ENCODE peak calls at places on chromosomes 5 and 9, in seven cellular contexts. One of them, this sample, is unnamed.

GRCh38 chr9:75664597-75664996 is 225.9 kb upstream of the PCSK5 start:
- DNase-seq in cardiac fibroblast: no peak
- DNase-seq in fibroblast of lung: no peak
- DNase-seq in uterus: no peak
- DNase-seq in choroid plexus epithelial cell: peak; percentile 2
- DNase-seq in BJ: no peak
- DNase-seq in left ventricle myocardium inferior: no peak
- DNase-seq in this sample: no peak

GRCh38 chr5:6489786-6490185 is 41.1 kb downstream of the UBE2QL1 start:
- DNase-seq in BJ: no peak
- DNase-seq in cardiac fibroblast: no peak
- DNase-seq in fibroblast of lung: no peak
- DNase-seq in choroid plexus epithelial cell: no peak
- DNase-seq in uterus: no peak
- DNase-seq in left ventricle myocardium inferior: no peak
- DNase-seq in this sample: no peak

GRCh38 chr5:172303996-172304335 is 20.4 kb upstream of the UBTD2 start:
- DNase-seq in cardiac fibroblast: no peak
- DNase-seq in uterus: no peak
- DNase-seq in fibroblast of lung: no peak
- DNase-seq in BJ: no peak
- DNase-seq in choroid plexus epithelial cell: no peak
- DNase-seq in left ventricle myocardium inferior: no peak
- DNase-seq in this sample: no peak

GRCh38 chr9:131943397-131943796 is 136.3 kb downstream of the MED27 start:
- DNase-seq in left ventricle myocardium inferior: no peak
- DNase-seq in uterus: no peak
- DNase-seq in fibroblast of lung: no peak
- DNase-seq in BJ: no peak
- DNase-seq in cardiac fibroblast: no peak
- DNase-seq in choroid plexus epithelial cell: no peak
- DNase-seq in this sample: no peak

GRCh38 chr5:174827521-174827920 is 103.1 kb downstream of the MSX2 start:
- DNase-seq in choroid plexus epithelial cell: peak; percentile 16
- DNase-seq in fibroblast of lung: peak; percentile 80
- DNase-seq in uterus: no peak
- DNase-seq in left ventricle myocardium inferior: no peak
- DNase-seq in BJ: no peak
- DNase-seq in cardiac fibroblast: peak; percentile 41
- DNase-seq in this sample: peak; percentile 12

GRCh38 chr9:4141201-4141750 is 158.6 kb downstream of the GLIS3 start:
- DNase-seq in choroid plexus epithelial cell: peak; percentile 38
- DNase-seq in uterus: no peak
- DNase-seq in fibroblast of lung: peak; percentile 26
- DNase-seq in left ventricle myocardium inferior: no peak
- DNase-seq in BJ: no peak
- DNase-seq in cardiac fibroblast: no peak
- DNase-seq in this sample: no peak

GRCh38 chr5:129003232-129003631 is 37.9 kb downstream of the SLC27A6 start:
- DNase-seq in cardiac fibroblast: no peak
- DNase-seq in left ventricle myocardium inferior: no peak
- DNase-seq in choroid plexus epithelial cell: no peak
- DNase-seq in fibroblast of lung: no peak
- DNase-seq in uterus: no peak
- DNase-seq in BJ: no peak
- DNase-seq in this sample: no peak

GRCh38 chr9:35870351-35870923 is at the start of gene OR13J1:
- DNase-seq in left ventricle myocardium inferior: no peak
- DNase-seq in choroid plexus epithelial cell: no peak
- DNase-seq in BJ: no peak
- DNase-seq in uterus: no peak
- DNase-seq in cardiac fibroblast: no peak
- DNase-seq in fibroblast of lung: no peak
- DNase-seq in this sample: no peak

GRCh38 chr9:38057416-38058195 is 11.4 kb downstream of the SHB start:
- DNase-seq in uterus: no peak
- DNase-seq in cardiac fibroblast: no peak
- DNase-seq in fibroblast of lung: no peak
- DNase-seq in choroid plexus epithelial cell: no peak
- DNase-seq in BJ: no peak
- DNase-seq in left ventricle myocardium inferior: peak; percentile 46
- DNase-seq in this sample: no peak

GRCh38 chr5:145484195-145484594 is 350.9 kb downstream of the PRELID2 start:
- DNase-seq in BJ: no peak
- DNase-seq in uterus: no peak
- DNase-seq in choroid plexus epithelial cell: peak; percentile 78
- DNase-seq in cardiac fibroblast: peak; percentile 89
- DNase-seq in left ventricle myocardium inferior: no peak
- DNase-seq in fibroblast of lung: peak; percentile 86
- DNase-seq in this sample: peak; percentile 38

GRCh38 chr9:101209670-101210069 is 175.1 kb downstream of the BAAT start:
- DNase-seq in fibroblast of lung: no peak
- DNase-seq in uterus: no peak
- DNase-seq in cardiac fibroblast: no peak
- DNase-seq in choroid plexus epithelial cell: no peak
- DNase-seq in BJ: no peak
- DNase-seq in left ventricle myocardium inferior: no peak
- DNase-seq in this sample: no peak

GRCh38 chr5:82351754-82352145 is 73.6 kb upstream of the RPS23 start:
- DNase-seq in fibroblast of lung: peak; percentile 90
- DNase-seq in cardiac fibroblast: peak; percentile 94
- DNase-seq in choroid plexus epithelial cell: peak; percentile 93
- DNase-seq in left ventricle myocardium inferior: no peak
- DNase-seq in uterus: no peak
- DNase-seq in BJ: no peak
- DNase-seq in this sample: no peak

GRCh38 chr9:36317766-36318165 is 59.5 kb upstream of the GNE start:
- DNase-seq in uterus: no peak
- DNase-seq in cardiac fibroblast: no peak
- DNase-seq in choroid plexus epithelial cell: no peak
- DNase-seq in fibroblast of lung: no peak
- DNase-seq in left ventricle myocardium inferior: peak; percentile 19
- DNase-seq in BJ: no peak
- DNase-seq in this sample: no peak

GRCh38 chr5:172264814-172265213 is 18.8 kb downstream of the UBTD2 start:
- DNase-seq in BJ: no peak
- DNase-seq in fibroblast of lung: no peak
- DNase-seq in uterus: no peak
- DNase-seq in left ventricle myocardium inferior: no peak
- DNase-seq in cardiac fibroblast: no peak
- DNase-seq in choroid plexus epithelial cell: no peak
- DNase-seq in this sample: no peak

GRCh38 chr9:96177719-96178028 is 124.3 kb downstream of the HSD17B3 start:
- DNase-seq in BJ: no peak
- DNase-seq in uterus: no peak
- DNase-seq in fibroblast of lung: no peak
- DNase-seq in choroid plexus epithelial cell: no peak
- DNase-seq in cardiac fibroblast: no peak
- DNase-seq in left ventricle myocardium inferior: no peak
- DNase-seq in this sample: no peak

GRCh38 chr5:122896598-122897282 is 51.3 kb downstream of the SNX24 start:
- DNase-seq in cardiac fibroblast: peak; percentile 56
- DNase-seq in BJ: no peak
- DNase-seq in left ventricle myocardium inferior: no peak
- DNase-seq in uterus: no peak
- DNase-seq in fibroblast of lung: peak; percentile 87
- DNase-seq in choroid plexus epithelial cell: peak; percentile 65
- DNase-seq in this sample: no peak
- TF ChIP-seq CTCF in cardiac fibroblast: peak; percentile 49
- TF ChIP-seq CTCF in BJ: peak; percentile 55
- TF ChIP-seq CTCF in left ventricle myocardium inferior: peak; percentile 77
- TF ChIP-seq CTCF in uterus: peak; percentile 47
- TF ChIP-seq CTCF in fibroblast of lung: peak; percentile 32
- TF ChIP-seq CTCF in choroid plexus epithelial cell: peak; percentile 65
- TF ChIP-seq CTCF in this sample: peak; percentile 49

GRCh38 chr5:38846379-38846967 is 661 bp downstream of the OSMR start:
- DNase-seq in BJ: no peak
- DNase-seq in uterus: no peak
- DNase-seq in choroid plexus epithelial cell: peak; percentile 31
- DNase-seq in fibroblast of lung: peak; percentile 37
- DNase-seq in cardiac fibroblast: no peak
- DNase-seq in left ventricle myocardium inferior: no peak
- DNase-seq in this sample: no peak

GRCh38 chr5:38843665-38844064 is 2.1 kb upstream of the OSMR start:
- DNase-seq in cardiac fibroblast: no peak
- DNase-seq in left ventricle myocardium inferior: no peak
- DNase-seq in uterus: no peak
- DNase-seq in BJ: no peak
- DNase-seq in fibroblast of lung: no peak
- DNase-seq in choroid plexus epithelial cell: peak; percentile 43
- DNase-seq in this sample: no peak

GRCh38 chr5:38845555-38846378 is at the start of gene OSMR:
- DNase-seq in cardiac fibroblast: peak; percentile 99
- DNase-seq in BJ: peak; percentile 93
- DNase-seq in fibroblast of lung: peak; percentile 99
- DNase-seq in uterus: peak; percentile 96
- DNase-seq in left ventricle myocardium inferior: peak; percentile 92
- DNase-seq in choroid plexus epithelial cell: peak; percentile 99
- DNase-seq in this sample: peak; percentile 95

GRCh38 chr5:38847549-38848341 is 1.9 kb downstream of the OSMR start:
- DNase-seq in uterus: no peak
- DNase-seq in fibroblast of lung: no peak
- DNase-seq in choroid plexus epithelial cell: peak; percentile 42
- DNase-seq in cardiac fibroblast: no peak
- DNase-seq in BJ: no peak
- DNase-seq in left ventricle myocardium inferior: no peak
- DNase-seq in this sample: no peak

GRCh38 chr5:38848637-38849036 is 2.8 kb downstream of the OSMR start:
- DNase-seq in left ventricle myocardium inferior: no peak
- DNase-seq in BJ: no peak
- DNase-seq in choroid plexus epithelial cell: no peak
- DNase-seq in uterus: no peak
- DNase-seq in cardiac fibroblast: no peak
- DNase-seq in fibroblast of lung: no peak
- DNase-seq in this sample: no peak
- H3K4me3 ChIP-seq in left ventricle myocardium inferior: peak overlapping the region; percentile 71
- H3K4me3 ChIP-seq in BJ: no peak overlapping the region
- H3K4me3 ChIP-seq in choroid plexus epithelial cell: no peak overlapping the region
- H3K4me3 ChIP-seq in uterus: no peak overlapping the region
- H3K4me3 ChIP-seq in cardiac fibroblast: no peak overlapping the region
- H3K4me3 ChIP-seq in fibroblast of lung: no peak overlapping the region
- H3K4me3 ChIP-seq in this sample: no peak overlapping the region

GRCh38 chr5:59583810-59584562 is 309.5 kb downstream of the PDE4D start:
- DNase-seq in BJ: no peak
- DNase-seq in uterus: no peak
- DNase-seq in cardiac fibroblast: no peak
- DNase-seq in fibroblast of lung: peak; percentile 18
- DNase-seq in left ventricle myocardium inferior: no peak
- DNase-seq in choroid plexus epithelial cell: peak; percentile 58
- DNase-seq in this sample: no peak

GRCh38 chr5:59582746-59583145 is 310.8 kb downstream of the PDE4D start:
- DNase-seq in BJ: no peak
- DNase-seq in left ventricle myocardium inferior: no peak
- DNase-seq in cardiac fibroblast: no peak
- DNase-seq in uterus: no peak
- DNase-seq in choroid plexus epithelial cell: no peak
- DNase-seq in fibroblast of lung: no peak
- DNase-seq in this sample: no peak

GRCh38 chr5:59583151-59583809 is 310.2 kb downstream of the PDE4D start:
- DNase-seq in fibroblast of lung: peak; percentile 6
- DNase-seq in choroid plexus epithelial cell: peak; percentile 52
- DNase-seq in uterus: no peak
- DNase-seq in BJ: no peak
- DNase-seq in left ventricle myocardium inferior: no peak
- DNase-seq in cardiac fibroblast: no peak
- DNase-seq in this sample: no peak

GRCh38 chr5:59586811-59587340 is 306.6 kb downstream of the PDE4D start:
- DNase-seq in left ventricle myocardium inferior: no peak
- DNase-seq in choroid plexus epithelial cell: no peak
- DNase-seq in fibroblast of lung: no peak
- DNase-seq in uterus: no peak
- DNase-seq in BJ: no peak
- DNase-seq in cardiac fibroblast: no peak
- DNase-seq in this sample: no peak

GRCh38 chr5:59584858-59585846 is 308.4 kb downstream of the PDE4D start:
- DNase-seq in BJ: no peak
- DNase-seq in uterus: no peak
- DNase-seq in choroid plexus epithelial cell: no peak
- DNase-seq in left ventricle myocardium inferior: no peak
- DNase-seq in fibroblast of lung: no peak
- DNase-seq in cardiac fibroblast: no peak
- DNase-seq in this sample: no peak
- TF ChIP-seq CTCF in BJ: no peak
- TF ChIP-seq CTCF in uterus: no peak
- TF ChIP-seq CTCF in choroid plexus epithelial cell: no peak
- TF ChIP-seq CTCF in left ventricle myocardium inferior: no peak
- TF ChIP-seq CTCF in fibroblast of lung: no peak
- TF ChIP-seq CTCF in cardiac fibroblast: no peak
- TF ChIP-seq CTCF in this sample: no peak

DNA sequence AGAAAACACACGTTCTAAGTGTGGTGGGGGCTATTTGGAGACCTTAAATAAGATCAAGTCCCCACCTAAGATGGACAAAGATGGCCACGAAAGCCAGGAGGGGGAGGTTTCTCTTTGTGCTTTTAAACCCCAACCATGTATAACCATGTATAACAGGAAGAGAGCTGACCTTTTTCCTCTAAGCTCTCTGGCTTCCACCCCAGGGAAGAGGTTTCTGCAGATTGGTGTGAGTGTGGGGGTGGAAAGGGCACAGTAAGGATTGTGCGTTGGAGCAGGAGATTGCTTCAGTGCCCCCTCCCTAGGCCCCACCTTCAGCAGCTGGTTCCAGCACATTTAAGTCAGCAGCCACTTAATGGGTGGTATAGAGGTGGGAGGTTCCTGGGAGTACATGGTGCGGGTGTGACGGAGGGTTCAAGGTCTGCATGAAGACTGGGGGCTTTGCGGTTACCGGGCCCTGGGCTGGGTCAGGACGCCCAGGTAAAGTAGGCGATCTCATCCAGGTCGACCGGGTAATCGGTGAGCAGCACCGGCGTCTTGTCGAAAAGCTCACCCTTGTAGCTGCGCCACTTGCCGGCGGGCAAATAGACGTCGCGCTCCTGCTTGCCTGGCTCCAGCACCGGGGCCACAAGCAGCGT is 6.2 kb downstream of the MYORG start:
- DNase-seq in left ventricle myocardium inferior: no peak
- DNase-seq in uterus: no peak
- DNase-seq in cardiac fibroblast: no peak
- DNase-seq in choroid plexus epithelial cell: no peak
- DNase-seq in fibroblast of lung: no peak
- DNase-seq in BJ: no peak
- DNase-seq in this sample: no peak
- H3K4me3 ChIP-seq in left ventricle myocardium inferior: peak overlapping the region; percentile 49
- H3K4me3 ChIP-seq in uterus: no peak overlapping the region
- H3K4me3 ChIP-seq in cardiac fibroblast: no peak overlapping the region
- H3K4me3 ChIP-seq in choroid plexus epithelial cell: peak overlapping the region; percentile 54
- H3K4me3 ChIP-seq in fibroblast of lung: no peak overlapping the region
- H3K4me3 ChIP-seq in BJ: peak overlapping the region; percentile 42
- H3K4me3 ChIP-seq in this sample: peak overlapping the region; percentile 53

DNA sequence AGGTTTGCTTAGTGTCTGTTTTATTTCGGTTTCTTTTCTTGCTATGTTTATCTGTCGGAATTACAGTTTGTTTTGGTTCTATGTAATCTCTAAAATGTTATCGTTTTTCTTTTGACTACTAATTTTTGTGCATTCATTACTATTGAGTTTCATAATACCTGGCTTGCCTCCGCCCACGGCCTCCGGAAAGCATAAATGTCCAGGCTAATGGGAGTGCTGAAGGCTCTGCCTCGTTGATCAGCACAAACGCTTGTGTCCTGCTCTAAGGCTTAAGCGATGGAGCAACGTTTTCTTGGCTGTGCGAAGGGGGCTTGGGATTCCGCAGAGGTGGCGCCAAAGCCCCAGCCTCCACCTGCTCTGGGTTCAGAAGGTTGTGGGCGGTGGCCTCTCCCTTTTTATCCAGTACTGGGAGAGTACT is 19.8 kb downstream of the ANXA2R start:
- DNase-seq in choroid plexus epithelial cell: no peak
- DNase-seq in left ventricle myocardium inferior: no peak
- DNase-seq in uterus: no peak
- DNase-seq in cardiac fibroblast: no peak
- DNase-seq in BJ: no peak
- DNase-seq in fibroblast of lung: no peak
- DNase-seq in this sample: no peak
- TF ChIP-seq CTCF in choroid plexus epithelial cell: no peak
- TF ChIP-seq CTCF in left ventricle myocardium inferior: no peak
- TF ChIP-seq CTCF in uterus: no peak
- TF ChIP-seq CTCF in cardiac fibroblast: no peak
- TF ChIP-seq CTCF in BJ: no peak
- TF ChIP-seq CTCF in fibroblast of lung: no peak
- TF ChIP-seq CTCF in this sample: no peak

This sample was measured in AG04449.